ENCODE peak calls at places on chromosomes 3 and 15, in eight cellular contexts. C, A, D, J, I, F, E and W are unnamed samples.

GRCh38 chr3:142850395-142851023 is 38.4 kb downstream of the PCOLCE2 start:
- DNase-seq in J (no peak), D (no peak), F (no peak), I (no peak), E (peak), A (no peak), C (no peak), W (no peak)

GRCh38 chr3:186209810-186210752 is 101.2 kb upstream of the ETV5 start:
- DNase-seq in I (no peak), J (no peak), C (peak), D (no peak), A (no peak), F (no peak), E (peak), W (peak)

GRCh38 chr15:100880139-100880896 is 687 bp downstream of the ALDH1A3 start:
- DNase-seq in J (no peak), D (no peak), C (peak), E (no peak), F (no peak), I (no peak), A (no peak), W (no peak)

GRCh38 chr3:56005196-56005805 is 463.0 kb downstream of the ERC2 start:
- DNase-seq in D (no peak), I (no peak), F (no peak), C (no peak), E (no peak), J (no peak), A (no peak), W (no peak)

GRCh38 chr3:114756506-114757279 is 390.4 kb downstream of the ZBTB20 start:
- DNase-seq in F (no peak), A (no peak), E (no peak), D (no peak), C (no peak), J (no peak), I (no peak), W (no peak)

GRCh38 chr3:127865941-127866340 is 43.6 kb upstream of the MGLL start:
- DNase-seq in I (no peak), C (no peak), A (no peak), E (no peak), J (no peak), F (no peak), D (no peak), W (no peak)

GRCh38 chr15:95887666-95888480 is 442.6 kb upstream of the NR2F2 start:
- DNase-seq in J (no peak), A (no peak), E (no peak), I (no peak), F (no peak), C (no peak), D (no peak), W (no peak)

GRCh38 chr3:57856675-57857074 is 100.6 kb downstream of the SLMAP start:
- DNase-seq in D (no peak), A (no peak), F (no peak), C (no peak), E (no peak), I (no peak), J (no peak), W (no peak)

GRCh38 chr15:57708047-57708446 is 1.5 kb downstream of the POLR2M start:
- DNase-seq in I (no peak), C (no peak), A (no peak), J (no peak), F (no peak), D (no peak), E (no peak), W (no peak)

GRCh38 chr3:27680517-27681246 is 41.4 kb downstream of the EOMES start:
- DNase-seq in A (no peak), C (no peak), E (no peak), J (no peak), D (no peak), F (no peak), I (no peak), W (no peak)

GRCh38 chr3:195411831-195412230 is 31.0 kb downstream of the ACAP2 start:
- DNase-seq in E (peak), I (no peak), F (no peak), C (no peak), A (no peak), D (no peak), J (no peak), W (no peak)

GRCh38 chr15:95024388-95024787 is 793.0 kb downstream of the MCTP2 start:
- DNase-seq in J (no peak), F (no peak), E (no peak), C (no peak), I (peak), A (no peak), D (no peak), W (no peak)

GRCh38 chr3:148147896-148148295 is 549.8 kb upstream of the AGTR1 start:
- DNase-seq in C (no peak), A (no peak), J (no peak), D (no peak), E (no peak), I (no peak), F (no peak), W (no peak)

GRCh38 chr3:22115581-22115980 is 364.6 kb upstream of the ZNF385D start:
- DNase-seq in I (no peak), D (no peak), J (no peak), F (no peak), E (peak), C (no peak), A (no peak), W (no peak)

GRCh38 chr3:172760406-172760805 is 9.9 kb downstream of the ECT2 start:
- DNase-seq in D (no peak), E (no peak), J (no peak), I (no peak), A (no peak), C (no peak), F (no peak), W (no peak)

GRCh38 chr3:107598926-107599754 is 76.4 kb downstream of the BBX start:
- DNase-seq in A (no peak), F (no peak), D (no peak), E (peak), I (peak), J (no peak), C (peak), W (peak)

GRCh38 chr3:11507719-11508118 is 136.0 kb downstream of the VGLL4 start:
- DNase-seq in E (no peak), D (no peak), F (no peak), I (no peak), C (no peak), A (no peak), J (no peak), W (no peak)

GRCh38 chr3:33897306-33897705 is 98.9 kb downstream of the PDCD6IP start:
- DNase-seq in C (no peak), D (no peak), E (no peak), J (no peak), F (no peak), I (no peak), A (no peak), W (no peak)

GRCh38 chr15:49343546-49343945 is 79.5 kb upstream of the FGF7 start:
- DNase-seq in I (no peak), A (no peak), J (no peak), F (no peak), E (no peak), D (no peak), C (no peak), W (no peak)

GRCh38 chr3:116443096-116443793 is 2.0 kb downstream of the LSAMP start:
- DNase-seq in E (no peak), J (no peak), I (no peak), C (no peak), A (no peak), F (no peak), D (no peak), W (no peak)

GRCh38 chr15:64089553-64090280 is 3.9 kb downstream of the CIAO2A start:
- DNase-seq in I (no peak), A (no peak), D (no peak), C (no peak), F (no peak), J (no peak), E (no peak), W (no peak)

GRCh38 chr3:23720059-23720458 is 85.7 kb upstream of the UBE2E1 start:
- DNase-seq in J (no peak), I (no peak), E (no peak), A (no peak), C (no peak), F (no peak), D (no peak), W (no peak)

GRCh38 chr3:87298111-87298718 is 21.8 kb upstream of the POU1F1 start:
- DNase-seq in D (no peak), J (no peak), F (no peak), E (peak), C (no peak), I (peak), A (peak), W (no peak)

GRCh38 chr3:113193298-113193697 is 18.1 kb upstream of the BOC start:
- DNase-seq in J (no peak), C (no peak), E (no peak), F (no peak), A (no peak), D (no peak), I (no peak), W (peak)

GRCh38 chr15:85592148-85592547 is 202.6 kb downstream of the KLHL25 start:
- DNase-seq in F (no peak), C (no peak), I (no peak), J (no peak), E (no peak), D (no peak), A (no peak), W (no peak)

GRCh38 chr3:113110263-113110662 is 101.1 kb upstream of the BOC start:
- DNase-seq in E (no peak), C (no peak), I (no peak), J (no peak), F (no peak), D (no peak), A (no peak), W (no peak)

GRCh38 chr3:16286161-16286560 is 21.1 kb downstream of the OXNAD1 start:
- DNase-seq in D (peak), I (no peak), F (no peak), J (no peak), A (no peak), E (no peak), C (no peak), W (no peak)

GRCh38 chr3:87182023-87182422 is 45.1 kb upstream of the CHMP2B start:
- DNase-seq in F (no peak), E (no peak), A (no peak), J (no peak), C (no peak), I (no peak), D (no peak), W (no peak)

GRCh38 chr3:81684739-81685395 is 76.6 kb downstream of the GBE1 start:
- DNase-seq in J (no peak), F (no peak), D (no peak), E (no peak), C (no peak), A (no peak), I (no peak), W (no peak)